ENCODE peak calls at places on chromosomes 13 and 19, in four cellular contexts. L is brain pericyte; R is activated T-helper 9 cell treated with anti-CD3 and anti-CD28 coated beads, Interleukin-2, amount 50 U/mL, for 16 hours; B is tibial nerve. I is an unnamed sample.
A peak's percentile ranks its signal among the peaks of the same experiment; 100 is the strongest.

GRCh38 chr19:55082023-55082851 is 6.6 kb downstream of the EPS8L1 start:
- DNase-seq in L (no peak), R (no peak), B (no peak), I (peak; percentile 59)

GRCh38 chr19:44841255-44841654 is 4.8 kb upstream of the NECTIN2 start:
- DNase-seq in L (no peak), B (no peak), R (no peak), I (no peak)

GRCh38 chr13:24192036-24192810 is 31.7 kb downstream of the SPATA13 start:
- DNase-seq in B (no peak), R (no peak), L (no peak), I (no peak)

GRCh38 chr13:42377640-42378382 is 105.9 kb downstream of the AKAP11 start:
- DNase-seq in R (no peak), L (no peak), B (no peak), I (peak; percentile 27)

GRCh38 chr19:18894254-18895037 is 1.5 kb downstream of the CERS1 start:
- DNase-seq in R (no peak), L (no peak), B (no peak), I (no peak)

GRCh38 chr19:1725100-1726064 is 27.9 kb upstream of the ONECUT3 start:
- DNase-seq in R (no peak), B (no peak), L (no peak), I (peak; percentile 67)

GRCh38 chr19:48170817-48171347 is 402 bp downstream of the ZSWIM9 start:
- DNase-seq in L (no peak), R (no peak), B (no peak), I (no peak)

GRCh38 chr13:49446473-49446872 is 2.4 kb downstream of the SETDB2 start:
- DNase-seq in B (no peak), R (no peak), L (no peak), I (no peak)

GRCh38 chr13:94236876-94237275 is 242.6 kb downstream of the DCT start:
- DNase-seq in R (no peak), L (no peak), B (no peak), I (no peak)

GRCh38 chr19:41302624-41303351 is 7.2 kb upstream of the CCDC97 start:
- DNase-seq in L (no peak), B (no peak), R (peak; percentile 64), I (peak; percentile 68)

GRCh38 chr19:58559275-58560006 is 1.0 kb upstream of the UBE2M start:
- DNase-seq in B (peak; percentile 80), R (peak; percentile 49), L (no peak), I (peak; percentile 56)

GRCh38 chr19:2902590-2903218 is 2.0 kb downstream of the ZNF57 start:
- DNase-seq in R (no peak), B (no peak), L (no peak), I (no peak)

GRCh38 chr19:389246-389934 is 19.6 kb downstream of the C2CD4C start:
- DNase-seq in L (no peak), R (no peak), B (no peak), I (no peak)

GRCh38 chr19:11111117-11111770 is 22.0 kb downstream of the LDLR start:
- DNase-seq in R (no peak), L (no peak), B (no peak), I (no peak)

GRCh38 chr13:109394311-109394988 is 391.9 kb downstream of the IRS2 start:
- DNase-seq in R (no peak), L (no peak), B (no peak), I (no peak)

GRCh38 chr13:38769526-38769925 is 82.6 kb downstream of the FREM2 start:
- DNase-seq in B (no peak), L (no peak), R (no peak), I (no peak)

GRCh38 chr13:23960566-23961156 is 63.4 kb upstream of the C1QTNF9B start:
- DNase-seq in R (no peak), B (no peak), L (no peak), I (no peak)

GRCh38 chr19:12786149-12786870 is 5.0 kb upstream of the JUNB start:
- DNase-seq in B (no peak), R (no peak), L (no peak), I (no peak)

GRCh38 chr19:12936582-12936981 is 1.8 kb upstream of the CALR start:
- DNase-seq in R (no peak), L (no peak), B (no peak), I (no peak)

GRCh38 chr13:103012611-103013010 is 53.6 kb downstream of the SLC10A2 start:
- DNase-seq in B (no peak), R (no peak), L (no peak), I (no peak)

GRCh38 chr13:44763604-44764311 is 187.6 kb upstream of the TSC22D1 start:
- DNase-seq in B (no peak), L (no peak), R (no peak), I (no peak)

GRCh38 chr13:84655677-84656076 is 773.4 kb upstream of the SLITRK1 start:
- DNase-seq in L (no peak), B (no peak), R (no peak), I (no peak)